ENCODE peak calls at places on chromosomes 5 and 9, in six cellular contexts. Y is fibroblast of lung; E is stomach; L is CD8-positive, alpha-beta memory T cell; B is heart right ventricle; J is psoas muscle. V is an unnamed sample. For H3K36me3, the result is how much of the 10 kb centered on the place peaks cover.

GRCh38 chr9:126456802-126457547 is 130.3 kb downstream of the MVB12B start:
- DNase-seq in Y (no peak), E (no peak), L (no peak), J (no peak), B (no peak), V (no peak)

GRCh38 chr5:569358-569867 is 42.7 kb upstream of the CEP72 start:
- DNase-seq in B (no peak), J (peak), E (peak), Y (no peak), L (no peak), V (no peak)

GRCh38 chr5:172283862-172284274 is 304 bp upstream of the UBTD2 start:
- DNase-seq in Y (peak), B (peak), L (peak), E (peak), J (peak), V (peak)

GRCh38 chr9:111866976-111867375 is 29.6 kb upstream of the UGCG start:
- DNase-seq in L (no peak), Y (peak), E (no peak), J (no peak), B (no peak), V (peak)

GRCh38 chr5:177364159-177364962 is 6.6 kb downstream of the RGS14 start:
- DNase-seq in Y (no peak), B (no peak), L (no peak), J (peak), E (no peak), V (no peak)

GRCh38 chr9:37029304-37029775 is 4.7 kb downstream of the PAX5 start:
- DNase-seq in L (no peak), Y (no peak), E (no peak), B (no peak), J (no peak), V (no peak)

GRCh38 chr5:136031713-136032112 is 2.9 kb downstream of the TGFBI start:
- DNase-seq in J (no peak), E (no peak), B (no peak), Y (peak), L (no peak), V (no peak)

GRCh38 chr9:4212661-4213060 is 87.2 kb downstream of the GLIS3 start:
- DNase-seq in B (no peak), J (no peak), Y (no peak), L (no peak), E (no peak), V (no peak)

GRCh38 chr5:64759960-64760695 is 8.4 kb downstream of the SREK1IP1 start:
- DNase-seq in L (no peak), B (no peak), E (no peak), Y (no peak), J (no peak), V (no peak)

GRCh38 chr5:96080557-96080956 is 118.9 kb upstream of the ELL2 start:
- DNase-seq in Y (peak), B (no peak), E (no peak), J (no peak), L (no peak), V (peak)

GRCh38 chr5:55027589-55027988 is 3.5 kb downstream of the GZMK start:
- DNase-seq in L (no peak), Y (no peak), B (no peak), J (no peak), E (no peak), V (no peak)

GRCh38 chr5:9903806-9904205 is 273.7 kb upstream of the TAS2R1 start:
- DNase-seq in E (no peak), J (no peak), B (no peak), Y (peak), L (no peak), V (peak)

GRCh38 chr9:136210276-136210675 is 5.3 kb upstream of the LHX3 start:
- DNase-seq in Y (no peak), B (no peak), J (peak), L (no peak), E (no peak), V (no peak)
- H3K36me3 ChIP-seq in Y (under half), B (half or more), J (under half), L (under half), E (half or more), V (under half)

DNA sequence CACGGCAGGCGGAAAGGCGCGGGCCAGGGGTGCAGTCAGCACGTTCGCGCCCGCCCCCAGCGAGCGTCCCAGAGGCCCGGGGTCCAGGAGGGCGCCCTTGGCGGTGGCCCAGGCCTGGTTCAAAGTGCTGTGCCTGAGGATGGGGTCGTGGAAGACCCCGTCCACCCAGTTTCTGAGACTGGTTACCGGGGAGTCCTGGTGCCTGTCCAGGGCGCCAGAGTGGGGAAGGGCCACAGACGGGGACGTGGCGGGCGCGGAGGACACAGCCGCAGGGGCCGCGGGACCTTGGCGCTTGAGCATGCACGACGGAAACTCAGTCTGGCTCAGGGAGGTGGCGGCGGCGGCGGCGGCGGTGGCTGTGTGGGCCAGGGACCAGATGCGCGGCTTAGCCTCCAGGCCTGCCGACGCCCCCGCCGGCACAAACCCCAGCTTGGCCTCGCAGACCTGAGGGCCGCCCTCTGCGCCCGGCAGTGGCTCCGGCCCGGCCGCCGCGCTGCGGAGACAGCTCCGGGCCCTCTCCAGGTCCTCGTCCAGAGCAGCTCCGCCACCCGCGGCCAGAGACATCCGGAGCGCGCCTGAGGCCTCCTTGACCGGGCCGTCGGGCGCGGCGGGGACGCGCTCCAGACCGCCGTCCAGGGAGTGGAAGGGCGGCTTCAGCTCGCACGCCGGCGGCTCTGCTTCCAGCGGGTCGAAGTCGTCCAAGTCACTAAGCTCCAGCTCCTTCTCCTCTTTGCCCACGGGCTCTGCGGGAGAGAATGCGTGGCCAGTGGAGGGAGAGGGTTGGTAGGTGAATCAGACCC is 4.5 kb downstream of the IRX4 start:
- DNase-seq in E (no peak), L (no peak), J (no peak), Y (no peak), B (no peak), V (no peak)
- H3K4me3 ChIP-seq in E (no peak), L (no peak), J (no peak), Y (no peak), B (no peak), V (no peak)

GRCh38 chr5:150117945-150118560 is 31.7 kb upstream of the CSF1R start:
- DNase-seq in L (no peak), E (peak), Y (no peak), J (no peak), B (peak), V (no peak)
- H3K36me3 ChIP-seq in L (under half), E (half or more), Y (half or more), J (under half), B (half or more), V (half or more)

GRCh38 chr9:21660976-21661375 is 141.5 kb upstream of the MTAP start:
- DNase-seq in Y (no peak), B (no peak), J (no peak), L (no peak), E (no peak), V (no peak)

GRCh38 chr9:21657966-21658667 is 144.3 kb upstream of the MTAP start:
- DNase-seq in Y (peak), L (no peak), B (no peak), J (no peak), E (no peak), V (no peak)

GRCh38 chr9:21653091-21653490 is 149.3 kb upstream of the MTAP start:
- DNase-seq in Y (peak), J (no peak), E (no peak), L (no peak), B (no peak), V (no peak)

GRCh38 chr9:21653589-21653988 is 148.8 kb upstream of the MTAP start:
- DNase-seq in L (no peak), E (no peak), B (no peak), Y (no peak), J (no peak), V (no peak)

DNA sequence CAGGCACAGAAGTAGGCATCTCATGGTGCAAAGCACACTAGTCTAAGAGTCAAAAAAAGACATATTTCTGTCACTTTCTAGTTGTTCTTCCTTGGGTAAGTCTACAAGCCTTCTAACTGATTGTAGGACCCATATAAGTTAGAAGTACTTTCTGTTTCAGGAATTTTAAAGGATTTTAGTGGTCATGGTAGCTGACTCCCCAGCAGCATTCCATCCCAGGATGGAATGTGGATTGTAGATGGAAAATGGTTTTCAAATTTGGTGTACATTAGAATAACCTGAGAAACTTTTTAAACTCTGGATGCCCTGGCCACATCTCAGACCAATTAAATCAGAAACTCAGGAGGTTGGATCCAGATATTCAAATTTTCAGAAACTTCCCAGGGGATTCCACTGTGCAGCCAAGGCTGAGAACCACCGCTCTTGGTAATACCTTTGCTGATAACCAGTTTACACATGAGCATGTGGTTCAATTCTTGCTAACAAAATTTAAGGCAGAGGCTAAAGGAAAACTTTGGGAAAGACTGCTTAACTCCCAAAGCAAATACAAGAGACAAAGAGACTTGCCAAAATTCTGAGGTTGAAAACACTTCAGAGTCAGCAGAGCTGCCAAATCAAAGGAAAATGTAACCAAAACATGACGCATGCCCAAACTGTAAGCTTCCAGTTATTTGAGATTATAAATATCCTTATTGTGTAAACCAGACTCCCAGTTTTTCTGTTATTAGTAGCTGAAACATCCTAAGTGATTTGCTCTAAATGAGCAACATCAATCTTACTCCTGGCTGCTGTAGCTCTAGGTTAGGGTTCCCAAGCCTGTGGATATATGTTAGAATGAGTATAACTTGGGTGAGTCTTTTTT is 145.4 kb upstream of the MTAP start:
- DNase-seq in L (no peak), B (no peak), E (no peak), Y (peak), J (no peak), V (no peak)
- H3K4me3 ChIP-seq in L (no peak), B (no peak), E (no peak), Y (no peak), J (no peak), V (no peak)

GRCh38 chr9:116939605-116940004 is 252.5 kb downstream of the TRIM32 start:
- DNase-seq in E (no peak), B (no peak), L (no peak), Y (peak), J (no peak), V (peak)
- H3K36me3 ChIP-seq in E (under half), B (under half), L (under half), Y (under half), J (under half), V (under half)

DNA sequence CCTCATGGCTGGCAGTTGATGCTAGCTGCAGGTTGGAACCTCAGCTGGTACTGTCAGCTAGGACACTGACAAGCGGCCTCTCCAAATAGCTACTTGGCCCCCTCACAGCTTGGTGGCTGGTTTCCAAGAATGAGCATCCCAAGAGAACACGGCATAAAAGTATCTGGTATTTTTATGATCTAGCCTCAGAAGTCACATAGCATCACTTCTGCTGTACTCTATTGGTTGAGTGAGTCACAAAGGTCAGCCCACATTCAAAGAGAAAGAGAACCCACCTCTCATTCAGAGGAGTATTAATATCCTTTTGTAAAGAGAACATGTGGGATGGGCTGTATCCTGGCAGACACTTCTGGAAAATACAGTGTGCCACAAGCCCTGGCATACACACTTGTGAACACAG is 6.0 kb upstream of the SIL1 start:
- DNase-seq in L (no peak), J (no peak), B (no peak), E (no peak), Y (no peak), V (no peak)
- H3K4me3 ChIP-seq in L (no peak), J (no peak), B (no peak), E (no peak), Y (no peak), V (no peak)

DNA sequence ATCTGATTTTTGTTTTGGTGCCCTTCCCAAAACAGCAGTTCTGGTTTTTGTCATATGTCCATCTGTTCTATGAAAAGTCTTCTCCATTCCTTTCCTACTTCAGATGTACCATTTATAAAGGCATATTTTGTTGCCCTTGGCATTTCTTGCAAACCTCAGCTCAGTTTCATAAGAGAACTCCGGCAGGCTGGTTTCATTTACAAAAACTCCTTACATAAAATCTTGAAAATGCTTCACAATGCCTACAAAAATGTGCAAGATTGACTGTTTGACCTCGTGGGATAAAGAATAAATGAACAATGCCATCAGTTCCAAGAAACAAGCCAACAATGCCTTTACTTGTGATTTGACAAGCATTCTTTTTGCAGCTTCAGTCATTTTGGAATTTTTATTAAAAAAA is 39.1 kb upstream of the CTNNAL1 start:
- DNase-seq in E (no peak), L (no peak), Y (peak), J (no peak), B (no peak), V (peak)
- H3K36me3 ChIP-seq in E (half or more), L (under half), Y (under half), J (under half), B (half or more), V (under half)

GRCh38 chr9:133534346-133535284 is at the start of gene ADAMTSL2:
- DNase-seq in Y (peak), L (no peak), J (peak), B (peak), E (peak), V (no peak)
- H3K4me3 ChIP-seq in Y (no peak), L (no peak), J (peak), B (peak), E (peak), V (no peak)

GRCh38 chr9:131434673-131435072 is 40.8 kb downstream of the PRRC2B start:
- DNase-seq in B (no peak), L (no peak), Y (no peak), E (no peak), J (no peak), V (no peak)
- H3K36me3 ChIP-seq in B (half or more), L (half or more), Y (under half), E (half or more), J (under half), V (under half)

GRCh38 chr5:158951461-158951860 is 148.3 kb downstream of the EBF1 start:
- DNase-seq in E (no peak), L (no peak), J (no peak), B (no peak), Y (no peak), V (no peak)

GRCh38 chr5:158955636-158956035 is 144.1 kb downstream of the EBF1 start:
- DNase-seq in J (no peak), L (no peak), E (no peak), Y (no peak), B (no peak), V (no peak)

GRCh38 chr5:158953929-158954534 is 145.7 kb downstream of the EBF1 start:
- DNase-seq in Y (no peak), B (no peak), L (no peak), E (no peak), J (no peak), V (no peak)

GRCh38 chr5:158951951-158952545 is 147.7 kb downstream of the EBF1 start:
- DNase-seq in L (no peak), E (no peak), J (no peak), B (no peak), Y (no peak), V (no peak)

DNA sequence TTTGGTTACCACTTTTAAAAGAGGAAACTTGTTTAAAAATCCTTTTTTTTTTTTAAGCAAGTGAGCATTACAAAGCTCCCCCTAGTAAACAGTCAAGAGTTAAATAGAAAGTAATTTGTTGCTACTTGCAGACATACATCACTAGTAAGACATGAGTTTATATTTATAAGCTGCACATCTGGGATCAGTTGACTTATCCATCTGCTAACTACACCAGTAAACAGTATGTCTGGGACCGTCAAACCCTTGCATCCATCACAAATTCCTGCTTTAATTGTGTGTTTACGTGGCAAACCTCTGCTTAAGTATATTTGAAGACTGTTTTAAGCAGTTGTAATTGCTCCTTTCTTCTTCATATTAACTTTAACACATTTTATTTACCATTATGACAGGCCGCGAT is 146.8 kb downstream of the EBF1 start:
- DNase-seq in E (no peak), Y (no peak), L (no peak), J (no peak), B (no peak), V (no peak)
- H3K4me3 ChIP-seq in E (no peak), Y (no peak), L (no peak), J (no peak), B (no peak), V (no peak)

V was measured in brain microvascular endothelial cell.